ENCODE peak calls at places on chromosomes 1 and 21, in five cellular contexts. F is cardiac septum; V is stimulated activated CD8-positive, alpha-beta memory T cell treated with anti-CD3 and anti-CD28 coated beads, Interleukin-4, amount 100 ng/mL, for 4 hours; A is hepatocyte; Q is nucleus accumbens. O is an unnamed sample.

GRCh38 chr1:97814121-97814520 is 106.7 kb downstream of the DPYD start:
- DNase-seq in A (no peak), Q (no peak), F (no peak), V (no peak), O (no peak)

GRCh38 chr1:38559180-38559874 is 300.2 kb downstream of the RRAGC start:
- DNase-seq in A (peak; percentile 20), V (peak; percentile 41), Q (no peak), F (peak; percentile 82), O (no peak)

GRCh38 chr1:227662933-227663332 is 72.2 kb downstream of the JMJD4 start:
- DNase-seq in Q (no peak), A (no peak), V (no peak), F (no peak), O (no peak)

GRCh38 chr1:32361308-32361673 is 994 bp downstream of the FAM229A start:
- DNase-seq in A (no peak), Q (peak; percentile 35), F (no peak), V (no peak), O (no peak)

GRCh38 chr1:223259462-223259861 is 104.5 kb downstream of the SUSD4 start:
- DNase-seq in Q (no peak), V (no peak), A (no peak), F (no peak), O (no peak)

GRCh38 chr1:218425647-218426342 is 80.7 kb downstream of the TGFB2 start:
- DNase-seq in F (no peak), Q (no peak), A (no peak), V (no peak), O (no peak)

GRCh38 chr1:15849775-15850449 is 2.4 kb downstream of the SPEN start:
- DNase-seq in Q (peak; percentile 67), A (peak; percentile 79), F (no peak), V (no peak), O (peak; percentile 80)

GRCh38 chr1:226476066-226476465 is 68.2 kb upstream of the PARP1 start:
- DNase-seq in Q (no peak), A (no peak), F (no peak), V (no peak), O (no peak)

GRCh38 chr1:209435654-209436566 is 147.6 kb upstream of the CAMK1G start:
- DNase-seq in Q (peak; percentile 6), V (no peak), A (peak; percentile 87), F (no peak), O (peak; percentile 69)

GRCh38 chr1:112605633-112606327 is 13.2 kb downstream of the ST7L start:
- DNase-seq in Q (no peak), F (no peak), A (no peak), V (no peak), O (no peak)

GRCh38 chr1:222047370-222047769 is 305.5 kb upstream of the DUSP10 start:
- DNase-seq in F (no peak), V (no peak), Q (no peak), A (no peak), O (no peak)

GRCh38 chr21:44867464-44867863 is 6.0 kb downstream of the PTTG1IP start:
- DNase-seq in A (no peak), F (peak; percentile 10), V (no peak), Q (no peak), O (no peak)

GRCh38 chr1:219538886-219539285 is 74.0 kb downstream of the ZC3H11B start:
- DNase-seq in Q (no peak), A (no peak), F (no peak), V (no peak), O (no peak)

GRCh38 chr21:44331650-44332306 is 7.4 kb downstream of the CFAP410 start:
- DNase-seq in Q (no peak), F (no peak), A (no peak), V (no peak), O (no peak)

GRCh38 chr1:119204940-119205339 is 64.5 kb upstream of the WARS2 start:
- DNase-seq in Q (no peak), F (no peak), V (no peak), A (no peak), O (no peak)

GRCh38 chr1:85494074-85494956 is 29.4 kb upstream of the DDAH1 start:
- DNase-seq in Q (no peak), A (no peak), F (no peak), V (no peak), O (no peak)

GRCh38 chr1:65209005-65209885 is 61.2 kb downstream of the AK4 start:
- DNase-seq in V (no peak), A (peak; percentile 55), F (no peak), Q (peak; percentile 5), O (peak; percentile 6)

O was measured in COR-L47.